ENCODE peak calls at places on chromosomes 16 and 17, in four cellular contexts. T, W, O and D are unnamed samples. For H3K4me1, the result is how much of the 10 kb centered on the place peaks cover.

GRCh38 chr16:66746682-66747081 is 4.7 kb downstream of the DYNC1LI2 start:
- DNase-seq in T (no peak), W (no peak), O (no peak), D (peak)

GRCh38 chr16:56999409-57000270 is 10.3 kb downstream of the NLRC5 start:
- DNase-seq in T (no peak), O (no peak), W (peak), D (no peak)

GRCh38 chr16:50390914-50391700 is 22.3 kb upstream of the BRD7 start:
- DNase-seq in W (no peak), T (no peak), O (no peak), D (no peak)

GRCh38 chr17:12672944-12673343 is 7.3 kb downstream of the MYOCD start:
- DNase-seq in W (no peak), O (no peak), T (no peak), D (no peak)

GRCh38 chr17:29840884-29841283 is 89.1 kb downstream of the SSH2 start:
- DNase-seq in O (no peak), T (no peak), W (no peak), D (no peak)

GRCh38 chr16:2335286-2335895 is 5.1 kb downstream of the ABCA3 start:
- DNase-seq in W (no peak), T (no peak), O (no peak), D (no peak)

GRCh38 chr17:79808763-79809529 is 12.1 kb upstream of the CBX8 start:
- DNase-seq in T (peak), W (peak), O (no peak), D (peak)

GRCh38 chr17:40339068-40339699 is 25.4 kb downstream of the GJD3 start:
- DNase-seq in T (no peak), W (no peak), O (no peak), D (no peak)

GRCh38 chr17:64692187-64692586 is 30.1 kb upstream of the SMURF2 start:
- DNase-seq in T (no peak), W (no peak), O (no peak), D (no peak)

GRCh38 chr17:21036361-21036881 is 6.4 kb downstream of the USP22 start:
- DNase-seq in O (no peak), W (no peak), T (no peak), D (no peak)

GRCh38 chr17:75352079-75352569 is 53.4 kb downstream of the GRB2 start:
- DNase-seq in T (no peak), W (peak), O (no peak), D (peak)

GRCh38 chr16:55497558-55497957 is 11.3 kb upstream of the LPCAT2 start:
- DNase-seq in O (no peak), W (no peak), T (no peak), D (no peak)

GRCh38 chr16:55499951-55500350 is 8.9 kb upstream of the LPCAT2 start:
- DNase-seq in T (no peak), O (no peak), W (no peak), D (no peak)

GRCh38 chr16:55499281-55499680 is 9.6 kb upstream of the LPCAT2 start:
- DNase-seq in T (no peak), O (no peak), W (no peak), D (no peak)

GRCh38 chr16:55496509-55497145 is 12.2 kb upstream of the LPCAT2 start:
- DNase-seq in O (no peak), T (no peak), W (no peak), D (no peak)

DNA sequence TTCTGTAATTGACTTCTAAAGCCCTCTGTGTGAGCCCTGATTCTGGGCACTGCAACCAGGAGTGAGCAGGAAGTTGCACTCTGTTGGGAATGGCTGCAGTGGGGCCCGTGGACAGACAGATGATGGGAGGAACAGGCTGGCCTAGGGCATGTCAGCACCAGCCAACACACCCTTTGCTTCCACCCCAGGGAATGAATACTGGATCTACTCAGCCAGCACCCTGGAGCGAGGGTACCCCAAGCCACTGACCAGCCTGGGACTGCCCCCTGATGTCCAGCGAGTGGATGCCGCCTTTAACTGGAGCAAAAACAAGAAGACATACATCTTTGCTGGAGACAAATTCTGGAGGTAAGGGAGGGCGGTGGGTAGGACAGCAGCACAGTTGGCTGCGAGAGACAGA is 10.8 kb upstream of the LPCAT2 start:
- DNase-seq in O (no peak), W (no peak), T (no peak), D (no peak)
- H3K4me1 ChIP-seq in O (under half), W (under half), T (under half), D (under half)

GRCh38 chr17:2758870-2759269 is 9.4 kb upstream of the CCDC92B start:
- DNase-seq in W (no peak), T (no peak), O (no peak), D (no peak)
- TF ChIP-seq EP300 in W (no peak), T (no peak), O (no peak), D (no peak)

GRCh38 chr17:37740861-37741260 is 4.0 kb downstream of the HNF1B start:
- DNase-seq in W (no peak), O (no peak), T (no peak), D (no peak)

GRCh38 chr17:37743612-37743874 is 1.3 kb downstream of the HNF1B start:
- DNase-seq in T (peak), W (peak), O (no peak), D (peak)

GRCh38 chr17:37742114-37742761 is 2.6 kb downstream of the HNF1B start:
- DNase-seq in O (no peak), T (peak), W (peak), D (peak)

GRCh38 chr17:37742762-37743611 is 1.9 kb downstream of the HNF1B start:
- DNase-seq in T (peak), O (no peak), W (peak), D (peak)

GRCh38 chr17:37741334-37742113 is 3.3 kb downstream of the HNF1B start:
- DNase-seq in T (peak), O (no peak), W (no peak), D (no peak)
- H3K4me3 ChIP-seq in T (peak), O (peak), W (peak), D (peak)

GRCh38 chr17:17058304-17058703 is 16.0 kb downstream of the MPRIP start:
- DNase-seq in O (no peak), W (peak), T (no peak), D (peak)

GRCh38 chr17:17060930-17061329 is 18.7 kb downstream of the MPRIP start:
- DNase-seq in O (no peak), W (no peak), T (no peak), D (no peak)

GRCh38 chr17:17061516-17061915 is 19.3 kb downstream of the MPRIP start:
- DNase-seq in O (no peak), T (no peak), W (no peak), D (no peak)

GRCh38 chr17:17059301-17059890 is 17.1 kb downstream of the MPRIP start:
- DNase-seq in T (no peak), W (no peak), O (no peak), D (peak)

DNA sequence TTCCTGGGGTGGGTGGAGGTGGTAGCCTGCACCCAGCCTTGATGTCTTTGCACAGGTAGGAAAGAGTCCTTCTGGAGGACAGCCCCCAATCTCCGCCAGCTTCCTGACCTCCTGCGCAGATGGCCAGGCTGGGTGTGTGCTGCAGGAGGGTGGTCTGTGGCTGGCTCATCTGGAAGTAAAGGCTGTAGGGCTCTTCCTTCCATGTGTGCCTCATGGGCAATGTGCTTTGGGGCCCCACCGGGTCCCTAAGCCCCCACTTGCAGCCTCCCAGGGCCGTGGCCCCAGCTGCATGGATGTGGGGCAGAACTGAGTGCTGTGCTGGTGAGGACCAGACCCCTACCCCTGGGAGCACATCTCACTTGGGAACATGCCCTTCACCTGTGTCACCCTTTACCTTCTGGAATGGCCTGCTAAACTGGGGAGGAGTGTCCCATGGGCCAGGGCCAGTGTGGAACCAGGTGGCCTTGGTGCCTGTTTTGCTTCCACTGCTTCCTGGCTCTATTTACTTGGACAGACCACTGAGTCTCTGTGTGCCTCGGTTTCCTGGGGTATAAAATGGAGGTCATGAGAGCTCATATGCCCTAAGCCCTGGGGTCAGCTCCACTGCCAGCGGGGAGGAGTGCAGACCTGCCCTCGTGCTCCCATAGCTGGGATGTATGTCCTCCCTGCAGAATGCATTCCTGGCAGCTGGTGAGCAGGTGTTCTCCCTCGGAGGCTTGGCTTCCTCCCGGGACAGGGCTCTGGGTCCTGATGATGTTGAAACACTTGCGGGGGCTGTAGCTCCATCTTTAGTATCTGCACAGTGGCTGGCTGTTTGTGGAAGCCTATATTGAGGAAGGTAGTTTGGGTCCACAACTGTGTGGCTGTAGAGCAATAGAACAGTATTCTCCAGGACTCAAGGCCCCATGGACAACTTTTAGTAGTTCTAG is 18.0 kb downstream of the MPRIP start:
- DNase-seq in T (no peak), W (no peak), O (no peak), D (peak)
- H3K4me1 ChIP-seq in T (half or more), W (half or more), O (under half), D (half or more)

GRCh38 chr17:19760781-19761180 is 12.7 kb upstream of the ALDH3A1 start:
- DNase-seq in O (no peak), T (no peak), W (no peak), D (no peak)

GRCh38 chr17:19757536-19758180 is 9.6 kb upstream of the ALDH3A1 start:
- DNase-seq in O (no peak), W (no peak), T (no peak), D (no peak)

GRCh38 chr17:19762515-19762961 is 14.4 kb upstream of the ALDH3A1 start:
- DNase-seq in T (peak), O (peak), W (peak), D (peak)

GRCh38 chr17:19763416-19763815 is 15.3 kb upstream of the ALDH3A1 start:
- DNase-seq in T (no peak), O (no peak), W (no peak), D (no peak)

DNA sequence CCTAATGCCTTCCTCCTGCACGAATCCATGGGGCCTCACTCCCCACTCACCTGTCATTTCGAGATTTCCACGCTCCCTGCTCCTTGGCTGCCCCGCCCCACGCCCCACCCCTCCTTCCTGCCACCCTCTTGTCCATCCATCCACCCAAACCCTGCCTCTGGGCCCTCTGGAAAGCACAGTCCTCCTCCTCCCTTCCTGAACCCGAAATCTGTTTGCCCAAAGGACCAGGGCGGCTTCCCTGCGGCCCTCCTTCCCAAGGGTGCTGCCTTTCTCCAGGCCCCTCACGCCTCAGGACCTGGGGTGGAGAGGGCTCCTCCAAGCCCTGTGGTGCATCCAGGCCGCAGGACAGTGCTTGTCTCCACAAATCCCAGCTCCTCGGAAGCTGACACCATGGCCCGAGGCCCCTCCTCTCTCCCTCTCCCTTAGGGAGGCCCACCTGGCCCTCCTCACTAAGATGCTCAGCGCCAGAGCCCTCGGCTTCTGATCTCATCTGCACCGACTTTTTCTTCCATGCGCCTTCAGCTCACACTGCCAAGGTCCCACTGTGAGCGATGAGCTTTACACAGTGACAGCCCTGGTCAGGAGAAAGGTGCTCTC is 11.9 kb upstream of the ALDH3A1 start:
- DNase-seq in O (no peak), W (peak), T (no peak), D (no peak)
- TF ChIP-seq EP300 in O (no peak), W (no peak), T (no peak), D (no peak)